ENCODE peak calls at places on chromosomes 16 and 17, in seven cellular contexts. P is HCT116, A is HepG2, E is vagina, W is HL-60, R is transverse colon, V is GM23338. M is an unnamed sample.

GRCh38 chr16:50641818-50642187 is 39.3 kb downstream of the SNX20 start:
- DNase-seq in P (no peak), A (no peak), E (no peak), W (no peak), R (no peak), V (no peak), M (no peak)

GRCh38 chr17:70100983-70101382 is 26.0 kb downstream of the KCNJ16 start:
- DNase-seq in P (no peak), A (no peak), E (no peak), W (no peak), R (no peak), V (no peak), M (no peak)

GRCh38 chr16:12590963-12591362 is 212.7 kb downstream of the CPPED1 start:
- DNase-seq in P (no peak), A (no peak), E (no peak), W (no peak), R (no peak), V (no peak), M (no peak)

GRCh38 chr16:49472598-49472997 is 99.0 kb downstream of the C16orf78 start:
- DNase-seq in P (no peak), A (no peak), E (no peak), W (no peak), R (peak), V (peak), M (peak)

GRCh38 chr17:42027961-42028790 is 8.3 kb downstream of the NKIRAS2 start:
- DNase-seq in P (peak), A (peak), E (no peak), W (peak), R (no peak), V (peak), M (no peak)

GRCh38 chr17:38544175-38544838 is 61.4 kb downstream of the SRCIN1 start:
- DNase-seq in P (no peak), A (no peak), E (no peak), W (no peak), R (no peak), V (no peak), M (no peak)

GRCh38 chr17:39270923-39271322 is 45.2 kb upstream of the STAC2 start:
- DNase-seq in P (peak), A (no peak), E (no peak), W (peak), R (no peak), V (peak), M (no peak)

GRCh38 chr17:4914009-4914408 is 11.1 kb upstream of the CHRNE start:
- DNase-seq in P (no peak), A (peak), E (no peak), W (no peak), R (no peak), V (no peak), M (no peak)

GRCh38 chr16:87702325-87702811 is 63.4 kb downstream of the KLHDC4 start:
- DNase-seq in P (no peak), A (peak), E (no peak), W (peak), R (peak), V (peak), M (no peak)

GRCh38 chr16:56625140-56625942 is at the start of gene MT1E:
- DNase-seq in P (peak), A (peak), E (no peak), W (peak), R (peak), V (peak), M (peak)

GRCh38 chr17:50027639-50028206 is 28.2 kb upstream of the ITGA3 start:
- DNase-seq in P (peak), A (no peak), E (no peak), W (no peak), R (peak), V (peak), M (no peak)
- TF ChIP-seq POLR2AphosphoS5 in P (peak), A (no peak), E (no peak), W (no peak), R (no peak), V (no peak), M (no peak)

GRCh38 chr17:75108193-75108592 is 1.6 kb upstream of the ARMC7 start:
- DNase-seq in P (no peak), A (no peak), E (no peak), W (no peak), R (no peak), V (no peak), M (no peak)
- H3K4me3 ChIP-seq in P (no peak), A (no peak), E (no peak), W (no peak), R (no peak), V (no peak), M (no peak)

GRCh38 chr17:1608676-1609075 is 20.0 kb downstream of the SLC43A2 start:
- DNase-seq in P (no peak), A (no peak), E (no peak), W (no peak), R (no peak), V (peak), M (no peak)

GRCh38 chr17:1607971-1608320 is 20.7 kb downstream of the SLC43A2 start:
- DNase-seq in P (no peak), A (no peak), E (no peak), W (no peak), R (no peak), V (peak), M (no peak)

GRCh38 chr17:1617620-1618174 is 10.9 kb downstream of the SLC43A2 start:
- DNase-seq in P (peak), A (no peak), E (no peak), W (peak), R (peak), V (no peak), M (no peak)

GRCh38 chr17:1611715-1612114 is 16.9 kb downstream of the SLC43A2 start:
- DNase-seq in P (no peak), A (no peak), E (no peak), W (peak), R (no peak), V (no peak), M (no peak)

DNA sequence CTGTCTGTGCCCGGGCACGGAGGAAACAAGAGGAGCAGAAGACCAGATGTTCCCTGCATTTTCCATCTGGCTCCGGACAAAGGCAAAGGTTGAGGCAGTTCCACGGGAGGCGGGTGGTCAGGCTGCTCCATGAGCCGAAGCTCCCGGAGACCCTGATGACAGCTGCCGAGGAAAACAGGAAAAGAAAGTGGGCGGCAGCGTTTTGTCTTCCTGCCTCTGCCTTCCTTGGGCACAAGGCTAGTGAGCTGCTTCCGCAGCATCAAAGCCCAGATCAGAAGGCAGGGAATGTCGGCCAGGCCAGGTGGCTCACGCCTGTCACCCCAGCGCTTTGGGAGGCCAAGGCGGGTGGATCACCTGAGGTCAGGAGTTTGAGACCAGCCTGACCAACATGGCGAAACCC is 16.2 kb downstream of the SLC43A2 start:
- DNase-seq in P (no peak), A (no peak), E (no peak), W (no peak), R (no peak), V (no peak), M (no peak)
- TF ChIP-seq POLR2AphosphoS5 in P (no peak), A (no peak), E (peak), W (no peak), R (no peak), V (no peak), M (no peak)

GRCh38 chr17:81339502-81340296 is 44.6 kb upstream of the SLC38A10 start:
- DNase-seq in P (no peak), A (peak), E (no peak), W (no peak), R (peak), V (no peak), M (no peak)
- H3K4me3 ChIP-seq in P (no peak), A (peak), E (no peak), W (no peak), R (no peak), V (peak), M (no peak)

GRCh38 chr16:79213214-79213613 is 387.3 kb downstream of the MAF start:
- DNase-seq in P (no peak), A (peak), E (no peak), W (peak), R (peak), V (no peak), M (no peak)

GRCh38 chr16:79215289-79215688 is 385.2 kb downstream of the MAF start:
- DNase-seq in P (no peak), A (no peak), E (no peak), W (no peak), R (no peak), V (no peak), M (no peak)

GRCh38 chr16:79217375-79218011 is 383.0 kb downstream of the MAF start:
- DNase-seq in P (no peak), A (no peak), E (no peak), W (no peak), R (no peak), V (no peak), M (no peak)

GRCh38 chr16:79218358-79218757 is 382.2 kb downstream of the MAF start:
- DNase-seq in P (no peak), A (no peak), E (no peak), W (no peak), R (no peak), V (no peak), M (no peak)
- TF ChIP-seq POLR2AphosphoS5 in P (no peak), A (no peak), E (no peak), W (no peak), R (no peak), V (no peak), M (no peak)